ENCODE peak calls at places on chromosome 3, in nine cellular contexts. Q, U, J, V, M, R, A, K and E are unnamed samples.

GRCh38 chr3:133754973-133755828 is 9.0 kb downstream of the TF start:
- DNase-seq in Q (no peak), V (no peak), U (no peak), M (no peak), J (no peak), R (no peak), K (peak; percentile 62), A (no peak), E (no peak)

GRCh38 chr3:43994594-43995077 is 247.1 kb upstream of the TOPAZ1 start:
- DNase-seq in U (peak; percentile 57), R (no peak), Q (no peak), A (no peak), V (no peak), M (no peak), J (no peak), K (no peak), E (no peak)

GRCh38 chr3:31219131-31219843 is 313.4 kb upstream of the STT3B start:
- DNase-seq in U (no peak), V (no peak), M (no peak), Q (no peak), J (no peak), A (no peak), K (no peak), R (no peak), E (no peak)

GRCh38 chr3:62323241-62323640 is 50.1 kb downstream of the FEZF2 start:
- DNase-seq in R (no peak), Q (no peak), J (no peak), A (no peak), K (no peak), V (no peak), M (no peak), U (no peak), E (no peak)

GRCh38 chr3:62368705-62369475 is 4.5 kb downstream of the FEZF2 start:
- DNase-seq in K (no peak), Q (no peak), V (no peak), J (peak; percentile 50), A (no peak), U (peak; percentile 57), R (no peak), M (no peak), E (no peak)

GRCh38 chr3:177713921-177714900 is 516.9 kb upstream of the TBL1XR1 start:
- DNase-seq in M (no peak), K (no peak), R (no peak), U (no peak), V (no peak), Q (no peak), J (no peak), A (no peak), E (no peak)

GRCh38 chr3:153783106-153783505 is 338.1 kb upstream of the ARHGEF26 start:
- DNase-seq in A (no peak), V (no peak), R (no peak), U (no peak), J (no peak), M (no peak), Q (no peak), K (no peak), E (no peak)

GRCh38 chr3:139764936-139765335 is 87.2 kb upstream of the NMNAT3 start:
- DNase-seq in V (no peak), M (no peak), Q (no peak), J (no peak), A (no peak), U (no peak), K (no peak), R (no peak), E (no peak)

GRCh38 chr3:103532986-103533385 is 1098.2 kb downstream of the ZPLD1 start:
- DNase-seq in U (no peak), R (no peak), K (no peak), J (no peak), V (no peak), A (no peak), M (no peak), Q (no peak), E (no peak)

GRCh38 chr3:134597390-134597975 is 53.3 kb downstream of the KY start:
- DNase-seq in J (no peak), Q (no peak), U (no peak), M (no peak), R (no peak), A (no peak), V (no peak), K (no peak), E (no peak)

GRCh38 chr3:30188713-30189112 is 417.7 kb upstream of the TGFBR2 start:
- DNase-seq in J (no peak), U (peak; percentile 16), Q (peak; percentile 71), A (no peak), R (no peak), K (no peak), V (no peak), M (no peak), E (no peak)

GRCh38 chr3:134754768-134755559 is 40.1 kb upstream of the EPHB1 start:
- DNase-seq in V (no peak), Q (no peak), A (peak; percentile 65), R (no peak), M (no peak), K (no peak), J (peak; percentile 80), U (no peak), E (peak; percentile 21)

GRCh38 chr3:122077293-122078234 is 22.4 kb downstream of the CD86 start:
- DNase-seq in K (no peak), Q (no peak), V (no peak), A (no peak), U (no peak), J (no peak), M (no peak), R (no peak), E (no peak)

GRCh38 chr3:150607267-150608065 is 4.3 kb downstream of the SELENOT start:
- DNase-seq in J (no peak), U (no peak), A (no peak), K (no peak), Q (no peak), M (no peak), R (no peak), V (no peak), E (no peak)

GRCh38 chr3:11600501-11601282 is 43.0 kb downstream of the VGLL4 start:
- DNase-seq in V (no peak), M (peak; percentile 84), R (no peak), J (peak; percentile 63), Q (no peak), K (no peak), U (no peak), A (no peak), E (peak; percentile 97)

GRCh38 chr3:55189359-55189801 is 261.5 kb upstream of the LRTM1 start:
- DNase-seq in U (no peak), J (no peak), R (no peak), V (no peak), Q (no peak), M (no peak), A (no peak), K (no peak), E (no peak)

GRCh38 chr3:4474683-4475490 is 7.8 kb upstream of the SUMF1 start:
- DNase-seq in M (no peak), A (peak; percentile 52), V (no peak), K (no peak), J (no peak), Q (no peak), R (no peak), U (no peak), E (peak; percentile 67)